ENCODE peak calls at places on chromosomes 12 and 14, in five cellular contexts. T is HuH-7; I is amniotic stem cell; N is CD4-positive, alpha-beta memory T cell; K is NCI-H2029. S is an unnamed sample.

GRCh38 chr12:51864701-51865469 is 16.4 kb upstream of the FIGNL2 start:
- DNase-seq in T (no peak), I (no peak), N (no peak), K (no peak), S (no peak)

GRCh38 chr12:1488908-1489381 is 105.4 kb downstream of the FBXL14 start:
- DNase-seq in T (no peak), I (no peak), N (no peak), K (no peak), S (no peak)

GRCh38 chr14:90087433-90087832 is 25.6 kb downstream of the KCNK13 start:
- DNase-seq in T (peak; percentile 15), I (no peak), N (no peak), K (no peak), S (no peak)

GRCh38 chr14:69101331-69101826 is 51.5 kb downstream of the DCAF5 start:
- DNase-seq in T (peak; percentile 14), I (peak; percentile 74), N (no peak), K (no peak), S (no peak)

GRCh38 chr12:24853588-24853987 is 95.3 kb downstream of the BCAT1 start:
- DNase-seq in T (no peak), I (no peak), N (no peak), K (no peak), S (no peak)

GRCh38 chr14:68784298-68784910 is 8.5 kb downstream of the ZFP36L1 start:
- DNase-seq in T (peak; percentile 81), I (no peak), N (peak; percentile 55), K (no peak), S (no peak)

GRCh38 chr12:15856097-15856982 is 25.8 kb upstream of the STRAP start:
- DNase-seq in T (no peak), I (no peak), N (peak; percentile 62), K (peak; percentile 12), S (peak; percentile 60)

GRCh38 chr12:77830502-77830901 is at the start of gene NAV3:
- DNase-seq in T (no peak), I (no peak), N (no peak), K (no peak), S (no peak)

GRCh38 chr12:53984901-53985357 is at the start of gene HOXC10:
- DNase-seq in T (peak; percentile 96), I (peak; percentile 2), N (peak; percentile 73), K (peak; percentile 50), S (peak; percentile 95)

GRCh38 chr12:30997685-30998440 is 71.3 kb downstream of the TSPAN11 start:
- DNase-seq in T (no peak), I (no peak), N (no peak), K (no peak), S (no peak)

GRCh38 chr14:69845787-69846186 is 33.4 kb upstream of the SMOC1 start:
- DNase-seq in T (peak; percentile 42), I (no peak), N (no peak), K (no peak), S (no peak)

GRCh38 chr14:29724991-29725390 is 202.7 kb downstream of the PRKD1 start:
- DNase-seq in T (peak; percentile 26), I (no peak), N (no peak), K (peak; percentile 85), S (no peak)

GRCh38 chr14:21385170-21385904 is 1.5 kb upstream of the SUPT16H start:
- DNase-seq in T (no peak), I (no peak), N (peak; percentile 43), K (no peak), S (no peak)

GRCh38 chr12:125583071-125583470 is 517.8 kb downstream of the AACS start:
- DNase-seq in T (no peak), I (no peak), N (no peak), K (no peak), S (no peak)